ENCODE peak calls at places on chromosomes 5 and 9, in five cellular contexts. G, Y, M, W and Q are unnamed samples.

GRCh38 chr5:176810687-176811501 is 535 bp downstream of the UNC5A start:
- DNase-seq in G (no peak), Y (no peak), M (no peak), W (no peak), Q (no peak)

GRCh38 chr5:139709587-139710369 is 61.6 kb downstream of the CXXC5 start:
- DNase-seq in G (peak; percentile 66), Y (no peak), M (peak; percentile 80), W (no peak), Q (no peak)

GRCh38 chr9:77454668-77455067 is 193.5 kb downstream of the GNA14 start:
- DNase-seq in G (no peak), Y (peak; percentile 24), M (no peak), W (no peak), Q (no peak)

GRCh38 chr5:106154280-106154716 is 1516.4 kb downstream of the EFNA5 start:
- DNase-seq in G (no peak), Y (no peak), M (no peak), W (no peak), Q (no peak)

GRCh38 chr5:143979044-143979690 is 167.2 kb downstream of the HMHB1 start:
- DNase-seq in G (no peak), Y (no peak), M (no peak), W (no peak), Q (no peak)

GRCh38 chr5:113202904-113203716 is 226.5 kb downstream of the DCP2 start:
- DNase-seq in G (no peak), Y (no peak), M (no peak), W (no peak), Q (peak; percentile 76)

GRCh38 chr9:115694014-115694413 is 459.6 kb upstream of the PAPPA start:
- DNase-seq in G (peak; percentile 23), Y (peak; percentile 98), M (no peak), W (no peak), Q (no peak)

GRCh38 chr9:16834817-16835216 is 35.7 kb downstream of the BNC2 start:
- DNase-seq in G (no peak), Y (no peak), M (no peak), W (no peak), Q (no peak)

DNA sequence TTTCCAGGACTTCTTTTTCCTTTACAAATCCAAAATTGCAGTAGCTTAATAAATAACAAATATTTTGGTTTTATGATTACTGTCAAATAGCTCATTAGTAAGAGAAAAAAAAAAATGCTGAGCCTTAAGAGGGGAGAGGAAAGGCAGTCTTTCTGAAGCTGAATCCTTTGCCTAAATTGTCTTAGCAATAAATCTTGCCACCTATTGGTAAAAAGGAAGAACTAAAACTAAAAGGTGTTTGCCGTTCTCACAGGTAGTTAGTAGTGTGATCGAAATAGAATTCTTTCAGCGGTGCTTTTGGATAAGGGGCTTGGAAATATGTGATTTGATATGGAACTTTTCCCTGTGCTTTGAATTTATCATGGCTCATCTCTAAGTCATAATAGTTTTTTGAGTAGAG is 31.2 kb downstream of the PIK3R1 start:
- DNase-seq in G (no peak), Y (no peak), M (no peak), W (no peak), Q (no peak)
- TF ChIP-seq CTCF in G (no peak), Y (no peak), M (peak; percentile 47), W (no peak), Q (no peak)

GRCh38 chr9:134928796-134929559 is 11.3 kb upstream of the FCN1 start:
- DNase-seq in G (no peak), Y (no peak), M (no peak), W (no peak), Q (no peak)
- TF ChIP-seq CTCF in G (no peak), Y (no peak), M (no peak), W (no peak), Q (no peak)

DNA sequence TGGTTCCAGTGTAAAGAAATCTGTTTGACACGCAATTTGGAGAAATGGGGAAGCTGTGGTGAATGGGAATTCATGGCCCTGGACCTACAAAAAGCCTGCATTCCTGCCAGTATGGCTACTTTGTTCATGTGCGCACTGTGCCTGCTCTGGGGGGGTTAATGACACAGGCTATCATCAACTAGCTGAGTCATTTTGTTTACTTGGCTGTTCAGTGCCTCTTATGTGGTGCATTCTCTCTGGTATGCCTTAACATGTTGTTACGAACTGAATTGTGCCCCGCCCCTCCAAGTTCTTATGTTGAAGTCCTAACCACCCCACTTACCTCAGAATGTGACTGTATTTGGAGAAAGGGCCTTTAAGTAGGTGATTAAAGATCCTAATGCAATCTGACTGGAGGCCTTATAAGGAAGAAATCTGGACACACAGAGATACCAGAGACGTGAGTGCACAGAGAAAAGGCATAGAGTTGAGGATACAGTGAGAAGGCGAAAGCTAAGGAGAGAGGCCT is 20.4 kb upstream of the UBAP1 start:
- DNase-seq in G (no peak), Y (no peak), M (no peak), W (peak; percentile 39), Q (no peak)
- TF ChIP-seq CTCF in G (no peak), Y (no peak), M (no peak), W (no peak), Q (no peak)

DNA sequence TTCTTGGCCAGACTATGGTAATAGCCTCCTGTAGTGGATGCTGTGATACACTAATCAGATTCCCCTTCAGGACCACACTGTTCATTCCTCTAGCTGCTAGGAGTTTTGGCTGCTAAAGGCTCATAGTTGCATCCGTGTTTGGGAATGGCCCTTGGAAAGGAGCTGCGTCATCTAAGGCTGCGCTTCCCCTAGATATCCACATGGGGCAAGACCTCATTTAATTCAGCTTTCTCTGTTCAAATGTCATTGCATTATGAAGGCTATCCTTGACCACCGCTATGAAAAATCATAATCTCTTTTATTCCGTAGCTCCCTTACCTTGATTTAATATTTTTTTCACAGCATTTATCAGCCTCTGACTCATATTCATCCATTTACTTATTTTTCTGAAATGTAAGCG is 258.3 kb upstream of the NR4A3 start:
- DNase-seq in G (no peak), Y (no peak), M (no peak), W (no peak), Q (no peak)
- TF ChIP-seq CTCF in G (peak; percentile 38), Y (no peak), M (no peak), W (no peak), Q (no peak)

GRCh38 chr9:128414461-128414860 is 6.2 kb upstream of the CERCAM start:
- DNase-seq in G (no peak), Y (no peak), M (no peak), W (no peak), Q (no peak)
- TF ChIP-seq CTCF in G (peak; percentile 20), Y (peak; percentile 30), M (peak; percentile 54), W (no peak), Q (no peak)

DNA sequence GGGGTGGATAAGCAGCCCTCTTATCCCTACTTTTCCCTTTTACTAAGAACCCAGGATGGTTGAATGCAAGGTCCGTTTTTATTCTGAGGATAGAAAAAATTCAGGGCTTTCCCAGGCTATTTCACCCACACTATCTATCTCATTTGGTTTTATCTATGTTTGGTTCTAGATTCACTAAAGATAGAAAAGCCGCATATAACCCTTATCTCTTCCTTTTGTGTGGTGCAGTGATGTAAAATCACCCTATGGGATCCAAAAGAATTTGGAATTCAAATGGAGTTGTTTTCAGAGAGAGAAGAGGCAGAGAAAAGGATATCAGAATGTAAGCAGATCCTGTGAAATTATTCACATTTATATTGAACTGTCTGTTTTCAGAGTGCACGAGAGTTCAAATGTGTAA is 236.3 kb upstream of the RFX3 start:
- DNase-seq in G (no peak), Y (no peak), M (no peak), W (no peak), Q (no peak)
- TF ChIP-seq CTCF in G (no peak), Y (no peak), M (no peak), W (no peak), Q (no peak)

DNA sequence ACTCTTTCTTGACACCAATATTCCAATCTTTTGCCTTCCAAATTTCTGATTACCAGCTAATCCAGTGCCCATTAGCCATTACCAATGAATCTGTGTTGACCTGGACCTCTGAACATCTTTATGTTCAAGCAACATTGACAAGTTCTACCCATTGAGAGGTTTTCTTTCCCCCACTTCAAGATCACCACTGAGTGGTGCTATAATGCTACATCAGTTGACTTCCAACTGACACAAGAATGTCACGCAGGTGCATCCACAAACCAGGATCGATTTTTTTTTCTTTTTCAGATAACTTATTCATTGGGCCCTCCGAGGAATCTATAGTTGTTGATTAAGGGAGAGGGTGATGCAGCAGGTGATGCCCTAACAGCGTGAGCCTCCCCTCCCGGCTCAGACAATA is 102.6 kb downstream of the SLC1A3 start:
- DNase-seq in G (no peak), Y (no peak), M (no peak), W (no peak), Q (no peak)
- TF ChIP-seq CTCF in G (no peak), Y (no peak), M (no peak), W (no peak), Q (no peak)